ENCODE peak calls at places on chromosomes 12 and 14, in seven cellular contexts. V is heart left ventricle, Y is right lobe of liver, N is cardiac muscle cell, D is heart right ventricle, G is Panc1, A is OCI-LY7. C is an unnamed sample.
A peak's percentile ranks its signal among the peaks of the same experiment; 100 is the strongest.

GRCh38 chr12:94186461-94187237 is 38.3 kb downstream of the PLXNC1 start:
- DNase-seq in V (peak; percentile 19), Y (no peak), N (peak; percentile 79), D (no peak), G (no peak), A (no peak), C (peak; percentile 69)

GRCh38 chr14:32933943-32934890 is 4.5 kb upstream of the NPAS3 start:
- DNase-seq in V (peak; percentile 18), Y (no peak), N (peak; percentile 70), D (no peak), G (no peak), A (no peak), C (no peak)

GRCh38 chr12:85007836-85008235 is 28.2 kb downstream of the TSPAN19 start:
- DNase-seq in V (no peak), Y (no peak), N (no peak), D (no peak), G (no peak), A (no peak), C (no peak)

GRCh38 chr12:31326689-31327659 is 1.0 kb upstream of the SINHCAF start:
- DNase-seq in V (no peak), Y (no peak), N (peak; percentile 5), D (peak; percentile 9), G (no peak), A (no peak), C (no peak)

GRCh38 chr12:33330940-33331339 is 108.7 kb downstream of the SYT10 start:
- DNase-seq in V (no peak), Y (no peak), N (no peak), D (no peak), G (no peak), A (no peak), C (no peak)

GRCh38 chr14:104939666-104940410 is 15.2 kb downstream of the PLD4 start:
- DNase-seq in V (no peak), Y (no peak), N (no peak), D (no peak), G (no peak), A (no peak), C (no peak)

GRCh38 chr14:60647081-60647836 is 2.0 kb downstream of the SIX1 start:
- DNase-seq in V (no peak), Y (peak; percentile 85), N (no peak), D (no peak), G (no peak), A (no peak), C (no peak)

GRCh38 chr12:125089083-125089482 is 23.8 kb downstream of the AACS start:
- DNase-seq in V (no peak), Y (no peak), N (no peak), D (no peak), G (no peak), A (no peak), C (no peak)

GRCh38 chr12:6646276-6647082 is 753 bp downstream of the ACRBP start:
- DNase-seq in V (no peak), Y (no peak), N (no peak), D (no peak), G (no peak), A (no peak), C (no peak)

GRCh38 chr14:34060747-34061050 is 109.8 kb upstream of the EGLN3 start:
- DNase-seq in V (no peak), Y (no peak), N (peak; percentile 6), D (no peak), G (no peak), A (no peak), C (no peak)

GRCh38 chr12:65810036-65810435 is 14.2 kb upstream of the HMGA2 start:
- DNase-seq in V (no peak), Y (no peak), N (no peak), D (no peak), G (no peak), A (no peak), C (no peak)

GRCh38 chr14:100896369-100897060 is 7.0 kb downstream of the RTL1 start:
- DNase-seq in V (no peak), Y (no peak), N (no peak), D (no peak), G (no peak), A (no peak), C (no peak)

GRCh38 chr14:67420102-67420739 is 8.3 kb upstream of the PLEK2 start:
- DNase-seq in V (no peak), Y (no peak), N (no peak), D (no peak), G (no peak), A (peak; percentile 67), C (no peak)

GRCh38 chr12:106804668-106805067 is 30.2 kb downstream of the RIC8B start:
- DNase-seq in V (no peak), Y (no peak), N (no peak), D (no peak), G (no peak), A (no peak), C (no peak)

GRCh38 chr12:108694812-108695278 is 36.5 kb downstream of the CORO1C start:
- DNase-seq in V (no peak), Y (no peak), N (no peak), D (no peak), G (no peak), A (no peak), C (no peak)

GRCh38 chr12:62732861-62733427 is 202.0 kb downstream of the PPM1H start:
- DNase-seq in V (no peak), Y (no peak), N (no peak), D (no peak), G (no peak), A (no peak), C (no peak)
- H3K27ac ChIP-seq in V (no peak overlapping the region), Y (no peak overlapping the region), N (no peak overlapping the region), D (no peak overlapping the region), G (no peak overlapping the region), A (no peak overlapping the region), C (no peak overlapping the region)

DNA sequence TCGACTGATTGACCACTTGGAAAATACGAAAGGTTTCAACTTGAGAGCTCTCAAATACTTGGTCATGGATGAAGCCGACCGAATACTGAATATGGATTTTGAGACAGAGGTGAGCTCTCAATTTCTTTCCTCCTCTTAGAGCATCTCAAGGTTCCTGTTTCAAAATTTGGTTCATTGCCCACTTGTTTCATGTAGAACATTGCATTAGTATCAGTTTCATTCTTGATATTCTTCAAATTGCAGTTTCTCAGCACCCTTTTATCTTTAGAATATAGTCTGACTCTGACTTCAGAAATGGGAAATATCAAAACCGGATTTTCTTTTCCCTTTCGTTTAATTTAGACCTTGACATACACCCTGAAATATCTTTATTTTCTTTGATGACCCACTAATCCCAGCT is 8.8 kb downstream of the DDX47 start:
- DNase-seq in V (no peak), Y (no peak), N (no peak), D (no peak), G (no peak), A (no peak), C (no peak)
- H3K4me1 ChIP-seq in V (peaks cover 13% of the 10 kb centered on the region), Y (no peaks in the 10 kb centered on the region), N (peaks cover 4% of the 10 kb centered on the region), D (peaks cover 18% of the 10 kb centered on the region), G (peaks cover 70% of the 10 kb centered on the region), A (no peaks in the 10 kb centered on the region), C (peaks cover 35% of the 10 kb centered on the region)

GRCh38 chr14:76919431-76919810 is 93.2 kb downstream of the LRRC74A start:
- DNase-seq in V (no peak), Y (no peak), N (no peak), D (no peak), G (no peak), A (no peak), C (no peak)

GRCh38 chr14:76917759-76918175 is 91.6 kb downstream of the LRRC74A start:
- DNase-seq in V (peak; percentile 74), Y (no peak), N (no peak), D (peak; percentile 76), G (no peak), A (no peak), C (peak; percentile 69)

GRCh38 chr14:76919811-76920571 is 93.8 kb downstream of the LRRC74A start:
- DNase-seq in V (peak; percentile 60), Y (peak; percentile 63), N (no peak), D (peak; percentile 67), G (no peak), A (no peak), C (peak; percentile 80)

GRCh38 chr14:76918176-76918750 is 92.1 kb downstream of the LRRC74A start:
- DNase-seq in V (peak; percentile 74), Y (peak; percentile 58), N (no peak), D (peak; percentile 68), G (no peak), A (no peak), C (peak; percentile 88)

DNA sequence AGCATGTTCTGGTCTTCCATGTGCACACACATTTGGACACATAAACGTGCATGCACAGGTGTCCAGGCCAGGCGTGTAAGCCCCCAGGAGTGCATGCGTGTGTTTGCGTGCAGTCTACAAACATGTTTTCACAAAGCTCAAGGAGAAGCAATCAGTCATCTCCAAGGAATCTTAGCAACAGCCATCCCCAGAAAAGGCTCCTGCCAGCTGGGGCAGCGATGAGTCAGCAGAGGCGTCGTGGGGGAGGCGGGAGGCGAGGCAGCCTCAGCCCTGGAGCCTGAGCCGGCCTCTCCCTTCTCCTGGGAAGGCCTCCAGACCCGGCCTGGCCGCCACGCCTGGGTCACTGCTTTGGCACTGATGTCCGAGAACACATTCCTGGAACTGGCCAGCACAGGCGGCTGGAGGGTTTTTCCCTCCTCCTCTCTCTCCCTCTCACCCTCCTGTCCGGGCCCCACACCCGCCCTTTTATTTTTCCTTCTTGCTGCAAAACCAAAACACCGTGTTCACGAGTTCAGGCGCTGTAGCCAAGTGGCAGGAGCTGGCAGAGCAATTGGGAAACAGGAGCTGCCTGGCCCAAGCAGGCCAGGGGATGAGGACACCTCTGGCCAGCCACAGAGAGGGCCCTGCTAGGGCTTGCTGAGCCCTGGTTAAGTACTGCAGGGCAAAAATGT is 92.7 kb downstream of the LRRC74A start:
- DNase-seq in V (peak; percentile 92), Y (peak; percentile 97), N (peak; percentile 58), D (peak; percentile 93), G (peak; percentile 74), A (no peak), C (peak; percentile 96)
- TF ChIP-seq CTCF in V (peak; percentile 9), Y (no peak), N (no peak), D (no peak), G (no peak), A (no peak), C (peak; percentile 13)

GRCh38 chr14:51877807-51878206 is 17.4 kb downstream of the GNG2 start:
- DNase-seq in V (no peak), Y (no peak), N (no peak), D (no peak), G (no peak), A (no peak), C (no peak)

GRCh38 chr14:51879170-51879569 is 18.8 kb downstream of the GNG2 start:
- DNase-seq in V (no peak), Y (no peak), N (no peak), D (no peak), G (no peak), A (no peak), C (no peak)

GRCh38 chr14:51880810-51881580 is 20.6 kb downstream of the GNG2 start:
- DNase-seq in V (no peak), Y (no peak), N (no peak), D (no peak), G (no peak), A (no peak), C (no peak)

GRCh38 chr14:51884086-51884927 is 23.9 kb downstream of the GNG2 start:
- DNase-seq in V (no peak), Y (no peak), N (no peak), D (peak; percentile 22), G (no peak), A (no peak), C (no peak)

GRCh38 chr14:51883232-51883631 is 22.8 kb downstream of the GNG2 start:
- DNase-seq in V (no peak), Y (no peak), N (no peak), D (no peak), G (no peak), A (no peak), C (no peak)
- H3K27ac ChIP-seq in V (no peak overlapping the region), Y (no peak overlapping the region), N (no peak overlapping the region), D (no peak overlapping the region), G (no peak overlapping the region), A (no peak overlapping the region), C (peak overlapping the region; percentile 80)

GRCh38 chr14:90545966-90546751 is 149.3 kb downstream of the CALM1 start:
- DNase-seq in V (peak; percentile 59), Y (no peak), N (peak; percentile 71), D (peak; percentile 62), G (no peak), A (no peak), C (no peak)
- H3K4me1 ChIP-seq in V (peaks cover 35% of the 10 kb centered on the region), Y (no peaks in the 10 kb centered on the region), N (peaks cover 10% of the 10 kb centered on the region), D (peaks cover 27% of the 10 kb centered on the region), G (no peaks in the 10 kb centered on the region), A (no peaks in the 10 kb centered on the region), C (no peaks in the 10 kb centered on the region)

C was measured in left lung.